ENCODE peak calls at places on chromosome 11, in ten cellular contexts. One of them, this sample, is unnamed.

GRCh38 chr11:124612567-124613245 is 1.5 kb downstream of the PANX3 start:
- ATAC-seq in lung: no peak
- ATAC-seq in sciatic nerve: no peak
- ATAC-seq in naive B cell: no peak
- ATAC-seq in left ventricle myocardium superior: no peak
- ATAC-seq in T-helper 17 cell: no peak
- ATAC-seq in natural killer cell: no peak
- ATAC-seq in heart right ventricle: no peak
- ATAC-seq in activated CD8-positive, alpha-beta memory T cell treated with anti-CD3 and anti-CD28 coated beads, Interleukin-2, amount 10 ng/mL, durations not matched to agents 7 days and 5 days: no peak
- ATAC-seq in GM12878: no peak
- ATAC-seq in this sample: no peak

GRCh38 chr11:78291754-78292108 is 103.0 kb downstream of the USP35 start:
- ATAC-seq in lung: no peak
- ATAC-seq in sciatic nerve: no peak
- ATAC-seq in naive B cell: no peak
- ATAC-seq in left ventricle myocardium superior: no peak
- ATAC-seq in T-helper 17 cell: peak
- ATAC-seq in natural killer cell: peak
- ATAC-seq in heart right ventricle: no peak
- ATAC-seq in activated CD8-positive, alpha-beta memory T cell treated with anti-CD3 and anti-CD28 coated beads, Interleukin-2, amount 10 ng/mL, durations not matched to agents 7 days and 5 days: peak
- ATAC-seq in GM12878: no peak
- ATAC-seq in this sample: no peak

GRCh38 chr11:19374189-19374588 is 133.4 kb upstream of the E2F8 start:
- ATAC-seq in lung: no peak
- ATAC-seq in sciatic nerve: no peak
- ATAC-seq in naive B cell: no peak
- ATAC-seq in left ventricle myocardium superior: no peak
- ATAC-seq in T-helper 17 cell: no peak
- ATAC-seq in natural killer cell: no peak
- ATAC-seq in heart right ventricle: no peak
- ATAC-seq in activated CD8-positive, alpha-beta memory T cell treated with anti-CD3 and anti-CD28 coated beads, Interleukin-2, amount 10 ng/mL, durations not matched to agents 7 days and 5 days: no peak
- ATAC-seq in GM12878: no peak
- ATAC-seq in this sample: peak

GRCh38 chr11:24513837-24514594 is 17.2 kb downstream of the LUZP2 start:
- ATAC-seq in lung: no peak
- ATAC-seq in sciatic nerve: no peak
- ATAC-seq in naive B cell: no peak
- ATAC-seq in left ventricle myocardium superior: peak
- ATAC-seq in T-helper 17 cell: no peak
- ATAC-seq in natural killer cell: no peak
- ATAC-seq in heart right ventricle: peak
- ATAC-seq in activated CD8-positive, alpha-beta memory T cell treated with anti-CD3 and anti-CD28 coated beads, Interleukin-2, amount 10 ng/mL, durations not matched to agents 7 days and 5 days: no peak
- ATAC-seq in GM12878: peak
- ATAC-seq in this sample: no peak

GRCh38 chr11:553949-554398 is 6.6 kb downstream of the LMNTD2 start:
- ATAC-seq in lung: no peak
- ATAC-seq in sciatic nerve: no peak
- ATAC-seq in naive B cell: no peak
- ATAC-seq in left ventricle myocardium superior: no peak
- ATAC-seq in T-helper 17 cell: no peak
- ATAC-seq in natural killer cell: no peak
- ATAC-seq in heart right ventricle: no peak
- ATAC-seq in activated CD8-positive, alpha-beta memory T cell treated with anti-CD3 and anti-CD28 coated beads, Interleukin-2, amount 10 ng/mL, durations not matched to agents 7 days and 5 days: no peak
- ATAC-seq in GM12878: no peak
- ATAC-seq in this sample: no peak

GRCh38 chr11:5809122-5809519 is 397 bp downstream of the OR52N2 start:
- ATAC-seq in lung: no peak
- ATAC-seq in sciatic nerve: peak
- ATAC-seq in naive B cell: no peak
- ATAC-seq in left ventricle myocardium superior: no peak
- ATAC-seq in T-helper 17 cell: peak
- ATAC-seq in natural killer cell: no peak
- ATAC-seq in heart right ventricle: peak
- ATAC-seq in activated CD8-positive, alpha-beta memory T cell treated with anti-CD3 and anti-CD28 coated beads, Interleukin-2, amount 10 ng/mL, durations not matched to agents 7 days and 5 days: peak
- ATAC-seq in GM12878: peak
- ATAC-seq in this sample: no peak

GRCh38 chr11:84316866-84317560 is 1030.8 kb upstream of the CCDC90B start:
- ATAC-seq in lung: peak
- ATAC-seq in sciatic nerve: peak
- ATAC-seq in naive B cell: no peak
- ATAC-seq in left ventricle myocardium superior: peak
- ATAC-seq in T-helper 17 cell: no peak
- ATAC-seq in natural killer cell: no peak
- ATAC-seq in heart right ventricle: peak
- ATAC-seq in activated CD8-positive, alpha-beta memory T cell treated with anti-CD3 and anti-CD28 coated beads, Interleukin-2, amount 10 ng/mL, durations not matched to agents 7 days and 5 days: no peak
- ATAC-seq in GM12878: no peak
- ATAC-seq in this sample: peak

GRCh38 chr11:12110714-12111481 is 508 bp downstream of the MICAL2 start:
- ATAC-seq in lung: no peak
- ATAC-seq in sciatic nerve: peak
- ATAC-seq in naive B cell: peak
- ATAC-seq in left ventricle myocardium superior: peak
- ATAC-seq in T-helper 17 cell: peak
- ATAC-seq in natural killer cell: peak
- ATAC-seq in heart right ventricle: peak
- ATAC-seq in activated CD8-positive, alpha-beta memory T cell treated with anti-CD3 and anti-CD28 coated beads, Interleukin-2, amount 10 ng/mL, durations not matched to agents 7 days and 5 days: peak
- ATAC-seq in GM12878: peak
- ATAC-seq in this sample: peak

GRCh38 chr11:19577849-19578619 is 134.6 kb upstream of the NAV2 start:
- ATAC-seq in lung: peak
- ATAC-seq in sciatic nerve: peak
- ATAC-seq in naive B cell: no peak
- ATAC-seq in left ventricle myocardium superior: peak
- ATAC-seq in T-helper 17 cell: no peak
- ATAC-seq in natural killer cell: no peak
- ATAC-seq in heart right ventricle: peak
- ATAC-seq in activated CD8-positive, alpha-beta memory T cell treated with anti-CD3 and anti-CD28 coated beads, Interleukin-2, amount 10 ng/mL, durations not matched to agents 7 days and 5 days: no peak
- ATAC-seq in GM12878: no peak
- ATAC-seq in this sample: peak

This sample was measured in gastroesophageal sphincter.